ENCODE peak calls at places on chromosomes 16 and 17, in five cellular contexts. R is adipocyte, X is small intestine, G is fibroblast of villous mesenchyme, J is endodermal cell. C is an unnamed sample.
A peak's percentile ranks its signal among the peaks of the same experiment; 100 is the strongest.

GRCh38 chr17:30173649-30174048 is 57.0 kb downstream of the NSRP1 start:
- DNase-seq in J (no peak), X (no peak), R (no peak), G (no peak), C (no peak)

GRCh38 chr16:21598676-21599157 is 660 bp upstream of the METTL9 start:
- DNase-seq in R (peak; percentile 39), J (no peak), G (no peak), X (peak; percentile 46), C (no peak)

GRCh38 chr17:16439867-16440351 is 24.5 kb downstream of the TRPV2 start:
- DNase-seq in R (peak; percentile 48), J (no peak), G (peak; percentile 67), X (peak; percentile 62), C (peak; percentile 49)

GRCh38 chr16:59201821-59202220 is 467.7 kb upstream of the GOT2 start:
- DNase-seq in X (no peak), R (no peak), J (no peak), G (no peak), C (no peak)

GRCh38 chr16:57577691-57578224 is 35.3 kb downstream of the ADGRG5 start:
- DNase-seq in J (no peak), G (no peak), R (no peak), X (peak; percentile 40), C (no peak)

GRCh38 chr16:47065766-47066688 is 77.7 kb downstream of the NETO2 start:
- DNase-seq in J (peak; percentile 61), X (no peak), R (no peak), G (no peak), C (no peak)

GRCh38 chr16:4694664-4695451 is 1.5 kb downstream of the NUDT16L1 start:
- DNase-seq in X (no peak), J (peak; percentile 67), G (no peak), R (no peak), C (no peak)

GRCh38 chr17:79389896-79390295 is 221.0 kb downstream of the RBFOX3 start:
- DNase-seq in R (no peak), J (no peak), G (no peak), X (no peak), C (no peak)

GRCh38 chr16:53433930-53434435 is 288 bp upstream of the RBL2 start:
- DNase-seq in J (no peak), G (peak; percentile 85), X (peak; percentile 84), R (peak; percentile 91), C (peak; percentile 83)

GRCh38 chr16:70410736-70411135 is 28.2 kb downstream of the ST3GAL2 start:
- DNase-seq in J (no peak), G (no peak), R (no peak), X (no peak), C (no peak)

GRCh38 chr17:50348522-50349240 is 2.8 kb downstream of the XYLT2 start:
- DNase-seq in X (no peak), R (no peak), J (peak; percentile 47), G (no peak), C (peak; percentile 37)

GRCh38 chr17:18319604-18320256 is 4.6 kb downstream of the SMCR8 start:
- DNase-seq in G (peak; percentile 79), J (peak; percentile 88), X (peak; percentile 31), R (peak; percentile 70), C (peak; percentile 79)

GRCh38 chr17:38870259-38871165 is 654 bp downstream of the LASP1 start:
- DNase-seq in J (no peak), X (peak; percentile 83), G (peak; percentile 69), R (peak; percentile 81), C (no peak)

GRCh38 chr17:78899361-78900260 is 3.4 kb downstream of the CEP295NL start:
- DNase-seq in G (peak; percentile 81), R (no peak), X (no peak), J (peak; percentile 75), C (peak; percentile 26)

GRCh38 chr16:53744449-53744848 is 40.5 kb downstream of the FTO start:
- DNase-seq in X (no peak), J (peak; percentile 62), G (no peak), R (no peak), C (no peak)

GRCh38 chr17:28500712-28501379 is 5.3 kb upstream of the FOXN1 start:
- DNase-seq in J (no peak), X (no peak), G (no peak), R (no peak), C (no peak)

GRCh38 chr16:16828913-16829398 is 450.0 kb downstream of the NPIPA7 start:
- DNase-seq in R (no peak), J (peak; percentile 63), X (no peak), G (no peak), C (no peak)

GRCh38 chr16:67528222-67528869 is at the start of gene RIPOR1:
- DNase-seq in G (no peak), J (peak; percentile 79), R (peak; percentile 74), X (no peak), C (no peak)

GRCh38 chr17:38464251-38464722 is 36.0 kb downstream of the ARHGAP23 start:
- DNase-seq in R (peak; percentile 68), X (no peak), G (peak; percentile 57), J (no peak), C (peak; percentile 47)

GRCh38 chr16:83717308-83717707 is 90.5 kb upstream of the HSBP1 start:
- DNase-seq in R (no peak), J (peak; percentile 78), G (no peak), X (no peak), C (no peak)

GRCh38 chr16:17205279-17206139 is 265.3 kb downstream of the XYLT1 start:
- DNase-seq in X (no peak), J (peak; percentile 71), R (peak; percentile 84), G (peak; percentile 29), C (no peak)

GRCh38 chr16:79784007-79784406 is 183.5 kb upstream of the MAF start:
- DNase-seq in R (no peak), G (peak; percentile 72), J (no peak), X (no peak), C (no peak)

GRCh38 chr16:2854700-2855309 is 3.2 kb downstream of the PRSS22 start:
- DNase-seq in G (no peak), X (no peak), R (no peak), J (peak; percentile 67), C (no peak)

GRCh38 chr17:33396818-33397217 is 103.7 kb upstream of the ASIC2 start:
- DNase-seq in G (no peak), J (no peak), X (no peak), R (no peak), C (no peak)

GRCh38 chr16:84718-85452 is 6.9 kb downstream of the MPG start:
- DNase-seq in G (peak; percentile 91), R (peak; percentile 87), J (no peak), X (no peak), C (peak; percentile 93)

GRCh38 chr16:13436641-13437423 is 483.1 kb upstream of the ERCC4 start:
- DNase-seq in J (no peak), X (no peak), R (no peak), G (peak; percentile 14), C (no peak)

GRCh38 chr17:56613131-56613530 is 19.6 kb downstream of the NOG start:
- DNase-seq in J (no peak), X (no peak), R (no peak), G (no peak), C (no peak)

GRCh38 chr16:21222495-21223337 is 10.8 kb upstream of the ANKS4B start:
- DNase-seq in R (no peak), J (no peak), G (no peak), X (no peak), C (no peak)

GRCh38 chr16:351804-352520 is 561 bp downstream of the AXIN1 start:
- DNase-seq in G (no peak), R (peak; percentile 64), X (peak; percentile 76), J (no peak), C (no peak)

GRCh38 chr17:73650147-73650546 is 5.9 kb upstream of the SDK2 start:
- DNase-seq in G (no peak), R (no peak), J (peak; percentile 84), X (no peak), C (no peak)

GRCh38 chr16:29009838-29010166 is 24.9 kb downstream of the LAT start:
- DNase-seq in R (no peak), X (no peak), J (no peak), G (no peak), C (no peak)
- H3K4me3 ChIP-seq in R (no peak overlapping the region), X (no peak overlapping the region), J (no peak overlapping the region), G (no peak overlapping the region), C (no peak overlapping the region)

DNA sequence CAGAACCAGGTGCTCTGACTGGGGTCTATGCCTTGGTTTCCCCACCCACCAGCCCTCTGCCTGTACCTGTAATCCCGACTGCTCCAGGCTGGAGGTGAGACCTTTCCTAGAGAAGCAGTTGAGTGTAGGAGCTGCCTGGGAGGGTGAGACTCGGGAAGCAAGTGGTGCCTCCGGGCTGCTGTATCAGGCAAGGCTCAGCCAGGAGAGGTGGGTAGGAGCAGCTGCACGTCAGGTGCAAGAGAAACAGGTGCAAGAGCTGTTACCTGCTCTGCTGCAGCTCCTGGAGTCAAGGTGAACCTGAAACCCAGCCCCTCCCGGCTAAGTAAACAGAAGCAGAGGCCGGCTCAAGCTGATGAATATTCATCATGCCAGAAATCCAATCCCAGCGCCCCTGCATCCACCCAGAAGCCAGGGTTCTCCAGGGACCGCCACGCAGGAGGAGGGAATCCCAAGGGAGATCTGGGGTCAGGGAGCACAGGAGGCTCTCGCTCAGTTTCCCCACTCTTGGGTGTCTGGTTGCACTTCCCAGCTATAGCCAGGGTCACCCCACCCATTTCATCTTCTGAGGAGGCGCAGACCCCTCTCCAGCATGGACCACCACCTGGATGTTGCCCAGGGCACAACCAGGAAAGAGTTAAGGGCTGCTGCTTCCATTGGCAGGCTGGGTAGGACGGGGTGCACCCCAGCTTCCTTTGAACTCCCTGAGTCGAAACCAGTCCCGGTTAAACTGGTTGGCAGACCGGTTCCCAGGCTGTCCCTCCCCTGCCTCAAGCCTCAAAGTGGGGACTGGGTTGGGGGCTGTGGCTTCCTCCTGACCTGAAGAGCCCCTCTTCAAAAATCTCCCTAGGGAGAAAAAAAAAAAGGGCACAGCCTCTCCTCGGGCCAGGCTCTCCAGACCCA is at the start of gene PRR15L:
- DNase-seq in R (no peak), G (no peak), X (peak; percentile 98), J (peak; percentile 80), C (no peak)
- H3K4me3 ChIP-seq in R (no peak within 1 kb of the TSS), G (no peak within 1 kb of the TSS), X (peak within 1 kb of the TSS; percentile 92), J (no peak within 1 kb of the TSS), C (no peak within 1 kb of the TSS)

GRCh38 chr17:46766493-46767491 is 51.7 kb downstream of the WNT3 start:
- DNase-seq in R (no peak), G (no peak), J (peak; percentile 50), X (peak; percentile 21), C (no peak)

GRCh38 chr17:46763416-46763815 is 55.1 kb downstream of the WNT3 start:
- DNase-seq in G (no peak), X (no peak), J (no peak), R (no peak), C (no peak)

GRCh38 chr17:46765491-46765890 is 53.0 kb downstream of the WNT3 start:
- DNase-seq in G (no peak), X (no peak), R (no peak), J (peak; percentile 53), C (no peak)

GRCh38 chr17:46764709-46765401 is 53.6 kb downstream of the WNT3 start:
- DNase-seq in J (peak; percentile 56), X (no peak), G (peak; percentile 75), R (peak; percentile 38), C (peak; percentile 92)

GRCh38 chr17:46764335-46764708 is 54.2 kb downstream of the WNT3 start:
- DNase-seq in R (no peak), G (no peak), J (no peak), X (no peak), C (no peak)
- H3K4me3 ChIP-seq in R (no peak overlapping the region), G (no peak overlapping the region), J (no peak overlapping the region), X (no peak overlapping the region), C (no peak overlapping the region)

DNA sequence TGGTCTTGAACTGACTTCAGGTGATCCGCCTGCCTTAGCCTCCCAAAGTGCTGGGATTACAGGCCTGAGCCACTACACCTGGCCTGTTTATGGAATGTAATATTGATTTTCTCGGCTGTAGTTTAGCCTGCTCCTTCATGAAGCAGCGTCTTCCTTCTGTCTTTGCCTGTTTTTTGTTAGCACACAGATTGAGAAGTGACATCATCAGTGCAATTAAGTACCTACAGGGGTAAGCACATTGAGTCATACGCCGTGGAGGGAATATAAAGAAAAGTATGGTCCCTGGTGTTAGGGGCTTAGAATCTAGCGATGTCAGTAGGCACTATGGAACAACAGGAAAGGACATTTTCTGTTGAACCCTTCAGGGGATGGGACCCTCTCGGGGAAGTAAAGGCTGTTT is 48.7 kb upstream of the SEC14L1 start:
- DNase-seq in X (no peak), R (no peak), J (no peak), G (no peak), C (no peak)
- H3K4me3 ChIP-seq in X (no peak overlapping the region), R (no peak overlapping the region), J (no peak overlapping the region), G (no peak overlapping the region), C (no peak overlapping the region)

C was measured in fibroblast of pulmonary artery.